ENCODE peak calls at places on chromosomes 6 and 20, in four cellular contexts. One of them, this sample, is unnamed.
A peak's percentile ranks its signal among the peaks of the same experiment; 100 is the strongest.

GRCh38 chr20:10524643-10525042 is 89.5 kb downstream of the SLX4IP start:
- DNase-seq in A172: peak; percentile 26
- DNase-seq in stimulated activated CD8-positive, alpha-beta memory T cell treated with anti-CD3 and anti-CD28 coated beads, Interleukin-4, amount 100 ng/mL, for 4 hours: no peak
- DNase-seq in heart right ventricle: no peak
- DNase-seq in this sample: peak; percentile 18

GRCh38 chr6:156791261-156791850 is 14.2 kb downstream of the ARID1B start:
- DNase-seq in A172: no peak
- DNase-seq in stimulated activated CD8-positive, alpha-beta memory T cell treated with anti-CD3 and anti-CD28 coated beads, Interleukin-4, amount 100 ng/mL, for 4 hours: no peak
- DNase-seq in heart right ventricle: no peak
- DNase-seq in this sample: peak; percentile 61

GRCh38 chr20:36835453-36836198 is 40.3 kb upstream of the TLDC2 start:
- DNase-seq in A172: peak; percentile 97
- DNase-seq in stimulated activated CD8-positive, alpha-beta memory T cell treated with anti-CD3 and anti-CD28 coated beads, Interleukin-4, amount 100 ng/mL, for 4 hours: peak; percentile 44
- DNase-seq in heart right ventricle: peak; percentile 94
- DNase-seq in this sample: peak; percentile 92

GRCh38 chr20:53718142-53718481 is 124.5 kb upstream of the ZNF217 start:
- DNase-seq in A172: no peak
- DNase-seq in stimulated activated CD8-positive, alpha-beta memory T cell treated with anti-CD3 and anti-CD28 coated beads, Interleukin-4, amount 100 ng/mL, for 4 hours: no peak
- DNase-seq in heart right ventricle: no peak
- DNase-seq in this sample: no peak

GRCh38 chr6:163726037-163726695 is 311.6 kb downstream of the QKI start:
- DNase-seq in A172: no peak
- DNase-seq in stimulated activated CD8-positive, alpha-beta memory T cell treated with anti-CD3 and anti-CD28 coated beads, Interleukin-4, amount 100 ng/mL, for 4 hours: no peak
- DNase-seq in heart right ventricle: no peak
- DNase-seq in this sample: no peak

GRCh38 chr20:54284928-54285704 is 77.2 kb downstream of the PFDN4 start:
- DNase-seq in A172: peak; percentile 13
- DNase-seq in stimulated activated CD8-positive, alpha-beta memory T cell treated with anti-CD3 and anti-CD28 coated beads, Interleukin-4, amount 100 ng/mL, for 4 hours: no peak
- DNase-seq in heart right ventricle: no peak
- DNase-seq in this sample: no peak

GRCh38 chr6:106870824-106871300 is 103.7 kb downstream of the CD24 start:
- DNase-seq in A172: no peak
- DNase-seq in stimulated activated CD8-positive, alpha-beta memory T cell treated with anti-CD3 and anti-CD28 coated beads, Interleukin-4, amount 100 ng/mL, for 4 hours: no peak
- DNase-seq in heart right ventricle: no peak
- DNase-seq in this sample: peak; percentile 94

GRCh38 chr20:49831022-49831769 is 18.6 kb downstream of the SLC9A8 start:
- DNase-seq in A172: no peak
- DNase-seq in stimulated activated CD8-positive, alpha-beta memory T cell treated with anti-CD3 and anti-CD28 coated beads, Interleukin-4, amount 100 ng/mL, for 4 hours: no peak
- DNase-seq in heart right ventricle: no peak
- DNase-seq in this sample: no peak

GRCh38 chr6:163955752-163956151 is 541.2 kb downstream of the QKI start:
- DNase-seq in A172: no peak
- DNase-seq in stimulated activated CD8-positive, alpha-beta memory T cell treated with anti-CD3 and anti-CD28 coated beads, Interleukin-4, amount 100 ng/mL, for 4 hours: no peak
- DNase-seq in heart right ventricle: no peak
- DNase-seq in this sample: no peak

GRCh38 chr20:46113071-46113470 is 5.0 kb upstream of the CD40 start:
- DNase-seq in A172: no peak
- DNase-seq in stimulated activated CD8-positive, alpha-beta memory T cell treated with anti-CD3 and anti-CD28 coated beads, Interleukin-4, amount 100 ng/mL, for 4 hours: no peak
- DNase-seq in heart right ventricle: no peak
- DNase-seq in this sample: no peak

GRCh38 chr20:44615876-44616603 is 33.7 kb downstream of the PKIG start:
- DNase-seq in A172: no peak
- DNase-seq in stimulated activated CD8-positive, alpha-beta memory T cell treated with anti-CD3 and anti-CD28 coated beads, Interleukin-4, amount 100 ng/mL, for 4 hours: no peak
- DNase-seq in heart right ventricle: no peak
- DNase-seq in this sample: no peak

GRCh38 chr6:71446084-71446869 is 157.7 kb downstream of the OGFRL1 start:
- DNase-seq in A172: no peak
- DNase-seq in stimulated activated CD8-positive, alpha-beta memory T cell treated with anti-CD3 and anti-CD28 coated beads, Interleukin-4, amount 100 ng/mL, for 4 hours: no peak
- DNase-seq in heart right ventricle: no peak
- DNase-seq in this sample: no peak

GRCh38 chr6:32790306-32790705 is 26.5 kb downstream of the HLA-DOB start:
- DNase-seq in A172: peak; percentile 9
- DNase-seq in stimulated activated CD8-positive, alpha-beta memory T cell treated with anti-CD3 and anti-CD28 coated beads, Interleukin-4, amount 100 ng/mL, for 4 hours: no peak
- DNase-seq in heart right ventricle: no peak
- DNase-seq in this sample: peak; percentile 31

GRCh38 chr6:132079286-132079685 is 128.1 kb upstream of the CCN2 start:
- DNase-seq in A172: no peak
- DNase-seq in stimulated activated CD8-positive, alpha-beta memory T cell treated with anti-CD3 and anti-CD28 coated beads, Interleukin-4, amount 100 ng/mL, for 4 hours: no peak
- DNase-seq in heart right ventricle: no peak
- DNase-seq in this sample: no peak